ENCODE peak calls at places on chromosomes 3 and 15, in eight cellular contexts. S is IMR-90, A is A549, N is Peyer's patch, H is body of pancreas, R is heart left ventricle, L is gastrocnemius medialis, B is right lobe of liver. O is an unnamed sample.

GRCh38 chr3:133274477-133274876 is 125.4 kb upstream of the BFSP2 start:
- DNase-seq in S (no peak), A (no peak), N (no peak), H (no peak), R (no peak), L (no peak), B (no peak), O (no peak)

GRCh38 chr3:189967254-189967865 is 153.3 kb downstream of the P3H2 start:
- DNase-seq in S (peak; percentile 65), A (peak; percentile 26), N (no peak), H (no peak), R (no peak), L (no peak), B (no peak), O (no peak)

GRCh38 chr3:194871864-194872668 is 186.4 kb downstream of the FAM43A start:
- DNase-seq in S (peak; percentile 74), A (no peak), N (peak; percentile 79), H (no peak), R (no peak), L (no peak), B (no peak), O (no peak)

GRCh38 chr3:158918008-158918407 is 116.2 kb downstream of the MFSD1 start:
- DNase-seq in S (peak; percentile 29), A (peak; percentile 15), N (no peak), H (peak; percentile 66), R (no peak), L (no peak), B (no peak), O (no peak)

GRCh38 chr3:23685484-23686258 is 120.1 kb upstream of the UBE2E1 start:
- DNase-seq in S (peak; percentile 99), A (peak; percentile 89), N (peak; percentile 75), H (peak; percentile 62), R (peak; percentile 88), L (peak; percentile 86), B (no peak), O (peak; percentile 5)

GRCh38 chr3:5002174-5002870 is 23.1 kb downstream of the BHLHE40 start:
- DNase-seq in S (no peak), A (no peak), N (no peak), H (no peak), R (no peak), L (no peak), B (no peak), O (no peak)

GRCh38 chr15:89770041-89770440 is 6.1 kb upstream of the MESP2 start:
- DNase-seq in S (peak; percentile 70), A (no peak), N (no peak), H (no peak), R (no peak), L (no peak), B (no peak), O (no peak)

GRCh38 chr3:66948853-66949252 is 49.3 kb upstream of the KBTBD8 start:
- DNase-seq in S (no peak), A (no peak), N (no peak), H (no peak), R (no peak), L (no peak), B (no peak), O (no peak)

GRCh38 chr3:18825586-18826157 is 322.6 kb upstream of the KCNH8 start:
- DNase-seq in S (no peak), A (no peak), N (no peak), H (no peak), R (no peak), L (no peak), B (no peak), O (no peak)

GRCh38 chr15:95601525-95601924 is 729.0 kb upstream of the NR2F2 start:
- DNase-seq in S (no peak), A (no peak), N (no peak), H (no peak), R (no peak), L (no peak), B (no peak), O (no peak)

GRCh38 chr15:95604634-95605036 is 725.9 kb upstream of the NR2F2 start:
- DNase-seq in S (peak; percentile 94), A (no peak), N (no peak), H (no peak), R (no peak), L (no peak), B (no peak), O (no peak)

GRCh38 chr15:95605098-95605497 is 725.4 kb upstream of the NR2F2 start:
- DNase-seq in S (no peak), A (no peak), N (no peak), H (no peak), R (no peak), L (no peak), B (no peak), O (no peak)

GRCh38 chr15:95606551-95606950 is 723.9 kb upstream of the NR2F2 start:
- DNase-seq in S (no peak), A (no peak), N (no peak), H (no peak), R (no peak), L (no peak), B (no peak), O (no peak)

DNA sequence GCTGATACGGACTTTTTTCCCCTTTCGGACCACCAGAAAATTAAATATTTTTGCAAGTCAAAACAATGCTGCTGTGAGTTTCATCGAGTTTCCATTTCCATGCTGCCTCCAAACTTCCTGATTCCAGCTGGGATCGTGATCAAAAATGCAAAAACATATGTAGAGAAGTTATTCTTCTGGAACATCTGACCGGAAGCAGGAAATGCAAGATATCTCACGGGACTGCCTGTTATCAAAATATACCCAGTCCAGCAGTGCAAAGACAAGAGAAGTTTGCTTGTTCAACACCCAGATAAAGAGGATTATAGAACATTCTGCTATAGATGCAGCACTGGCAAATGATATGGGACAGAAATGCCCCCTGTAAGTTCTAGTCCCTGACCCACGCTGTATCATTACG is 726.7 kb upstream of the NR2F2 start:
- DNase-seq in S (peak; percentile 23), A (no peak), N (no peak), H (no peak), R (no peak), L (no peak), B (no peak), O (no peak)
- TF ChIP-seq POLR2A in S (no peak), A (no peak), N (no peak), H (no peak), R (no peak), L (no peak), B (no peak), O (no peak)

GRCh38 chr3:9250236-9250635 is 790 bp upstream of the SRGAP3 start:
- DNase-seq in S (no peak), A (no peak), N (no peak), H (no peak), R (no peak), L (no peak), B (no peak), O (no peak)

GRCh38 chr3:9247361-9248231 is 1.9 kb downstream of the SRGAP3 start:
- DNase-seq in S (no peak), A (no peak), N (no peak), H (no peak), R (no peak), L (no peak), B (no peak), O (no peak)

GRCh38 chr3:9246196-9246595 is 3.2 kb downstream of the SRGAP3 start:
- DNase-seq in S (no peak), A (no peak), N (no peak), H (no peak), R (no peak), L (no peak), B (no peak), O (no peak)

GRCh38 chr3:9249273-9250192 is at the start of gene SRGAP3:
- DNase-seq in S (peak; percentile 86), A (peak; percentile 96), N (peak; percentile 79), H (peak; percentile 89), R (peak; percentile 90), L (peak; percentile 77), B (peak; percentile 81), O (peak; percentile 29)

DNA sequence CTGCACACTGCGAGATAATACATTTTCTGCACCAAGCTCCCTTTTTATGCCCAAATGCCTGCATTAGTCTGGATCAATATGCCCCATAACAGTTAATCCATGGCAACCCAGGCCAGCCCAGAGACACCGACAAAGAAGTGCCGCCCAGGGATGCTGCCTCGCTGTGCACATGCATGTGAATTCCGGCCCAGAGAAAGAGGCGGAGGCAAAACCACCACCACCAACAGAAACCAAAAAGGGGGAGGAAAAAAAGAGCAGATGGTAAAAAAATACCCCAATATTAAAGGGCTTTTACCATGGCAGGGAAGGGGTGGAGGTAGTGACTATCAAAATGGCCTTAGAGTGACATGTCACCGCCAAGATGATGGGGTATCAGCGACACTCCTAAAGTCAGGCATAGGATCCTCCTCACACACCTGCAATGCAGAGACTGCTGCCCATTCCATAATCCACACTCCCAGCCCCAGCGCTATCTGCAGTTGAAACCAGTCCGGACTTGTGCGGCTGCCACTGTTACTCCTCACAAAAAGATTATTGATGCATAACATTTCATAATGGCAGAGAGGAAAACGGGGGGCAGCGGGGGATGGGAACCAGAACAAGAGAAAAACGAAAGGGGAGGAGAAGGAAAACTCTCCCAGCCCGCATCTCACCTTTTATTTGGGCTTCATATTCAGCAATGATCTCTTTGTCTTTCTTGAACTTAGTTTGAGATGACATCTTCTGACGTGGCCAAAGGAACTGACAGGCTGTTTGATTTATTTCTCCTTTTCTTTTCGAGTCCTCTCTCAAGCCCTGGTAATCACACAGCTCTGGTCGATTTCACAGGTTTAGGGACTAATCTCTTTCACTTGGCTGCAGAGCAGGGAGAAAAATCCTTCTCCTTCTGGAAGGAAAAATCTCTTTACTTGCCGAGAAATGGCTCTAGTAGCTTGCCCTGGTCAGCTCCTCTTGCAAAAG is 934 bp downstream of the SRGAP3 start:
- DNase-seq in S (no peak), A (no peak), N (no peak), H (peak; percentile 22), R (no peak), L (no peak), B (no peak), O (no peak)
- TF ChIP-seq CTCF in S (no peak), A (no peak), N (no peak), H (no peak), R (no peak), L (no peak), B (no peak), O (no peak)

GRCh38 chr3:114221881-114222264 is 15.5 kb downstream of the ZNF80 start:
- DNase-seq in S (no peak), A (no peak), N (no peak), H (no peak), R (no peak), L (no peak), B (no peak), O (no peak)

GRCh38 chr3:114223146-114223545 is 14.2 kb downstream of the ZNF80 start:
- DNase-seq in S (no peak), A (no peak), N (no peak), H (no peak), R (no peak), L (no peak), B (no peak), O (no peak)

GRCh38 chr3:114226313-114226712 is 11.1 kb downstream of the ZNF80 start:
- DNase-seq in S (no peak), A (no peak), N (no peak), H (no peak), R (no peak), L (no peak), B (no peak), O (no peak)

GRCh38 chr3:114231616-114232015 is 5.8 kb downstream of the ZNF80 start:
- DNase-seq in S (no peak), A (no peak), N (no peak), H (no peak), R (no peak), L (no peak), B (no peak), O (no peak)

GRCh38 chr3:114227076-114227475 is 10.3 kb downstream of the ZNF80 start:
- DNase-seq in S (no peak), A (no peak), N (no peak), H (no peak), R (no peak), L (no peak), B (no peak), O (no peak)
- H3K4me1 ChIP-seq in S (no peaks in the 10 kb centered on the region), A (no peaks in the 10 kb centered on the region), N (no peaks in the 10 kb centered on the region), H (no peaks in the 10 kb centered on the region), R (no peaks in the 10 kb centered on the region), L (no peaks in the 10 kb centered on the region), B (no peaks in the 10 kb centered on the region), O (no peaks in the 10 kb centered on the region)

GRCh38 chr3:197298341-197298857 is at the start of gene DLG1:
- DNase-seq in S (peak; percentile 92), A (peak; percentile 78), N (peak; percentile 96), H (peak; percentile 96), R (peak; percentile 92), L (peak; percentile 83), B (peak; percentile 95), O (peak; percentile 51)
- TF ChIP-seq POLR2A in S (peak; percentile 84), A (peak; percentile 73), N (peak; percentile 51), H (peak; percentile 38), R (no peak), L (peak; percentile 46), B (peak; percentile 27), O (no peak)

O was measured in esophagus squamous epithelium.